ENCODE peak calls at places on chromosomes 12 and 14, in nine cellular contexts. V, C, R, X, O, F, P, E and N are unnamed samples.

GRCh38 chr12:57797938-57798337 is 15.4 kb downstream of the TSFM start:
- DNase-seq in V (no peak), C (no peak), R (no peak), X (no peak), O (no peak), F (no peak), P (no peak), E (no peak), N (no peak)

GRCh38 chr14:80700601-80701000 is 240.9 kb downstream of the CEP128 start:
- DNase-seq in V (no peak), C (no peak), R (no peak), X (no peak), O (no peak), F (no peak), P (no peak), E (no peak), N (no peak)

GRCh38 chr12:45407188-45407850 is 191.4 kb downstream of the ANO6 start:
- DNase-seq in V (no peak), C (peak), R (no peak), X (no peak), O (no peak), F (no peak), P (no peak), E (no peak), N (no peak)

GRCh38 chr14:35333797-35334743 is 41.9 kb downstream of the PSMA6 start:
- DNase-seq in V (no peak), C (no peak), R (peak), X (no peak), O (no peak), F (no peak), P (no peak), E (no peak), N (no peak)

GRCh38 chr12:112979281-112979680 is 962 bp downstream of the OAS2 start:
- DNase-seq in V (no peak), C (no peak), R (no peak), X (no peak), O (no peak), F (no peak), P (peak), E (no peak), N (no peak)

GRCh38 chr14:71749613-71750238 is 182.5 kb upstream of the RGS6 start:
- DNase-seq in V (no peak), C (no peak), R (no peak), X (no peak), O (no peak), F (peak), P (no peak), E (no peak), N (no peak)

GRCh38 chr12:88982694-88983093 is 369.6 kb downstream of the DUSP6 start:
- DNase-seq in V (no peak), C (no peak), R (no peak), X (no peak), O (no peak), F (no peak), P (no peak), E (no peak), N (no peak)

GRCh38 chr14:104505085-104506074 is 74.2 kb upstream of the C14orf180 start:
- DNase-seq in V (peak), C (no peak), R (no peak), X (no peak), O (no peak), F (no peak), P (no peak), E (no peak), N (no peak)

GRCh38 chr14:39488600-39488999 is 56.4 kb upstream of the FBXO33 start:
- DNase-seq in V (no peak), C (peak), R (no peak), X (no peak), O (no peak), F (no peak), P (no peak), E (no peak), N (peak)

GRCh38 chr14:38209572-38210159 is 2.0 kb downstream of the SSTR1 start:
- DNase-seq in V (peak), C (no peak), R (no peak), X (no peak), O (peak), F (no peak), P (no peak), E (no peak), N (no peak)

GRCh38 chr14:99201351-99202073 is 70.5 kb downstream of the BCL11B start:
- DNase-seq in V (no peak), C (no peak), R (no peak), X (no peak), O (no peak), F (no peak), P (no peak), E (no peak), N (no peak)

GRCh38 chr14:63308723-63309317 is 9.9 kb downstream of the GPHB5 start:
- DNase-seq in V (no peak), C (peak), R (peak), X (peak), O (peak), F (no peak), P (no peak), E (no peak), N (no peak)

GRCh38 chr12:62754706-62755105 is 180.2 kb downstream of the PPM1H start:
- DNase-seq in V (no peak), C (no peak), R (no peak), X (no peak), O (no peak), F (no peak), P (no peak), E (no peak), N (no peak)

GRCh38 chr14:37594916-37595808 is at the start of the genes FOXA1 and TTC6:
- DNase-seq in V (peak), C (no peak), R (peak), X (peak), O (peak), F (no peak), P (no peak), E (no peak), N (no peak)

DNA sequence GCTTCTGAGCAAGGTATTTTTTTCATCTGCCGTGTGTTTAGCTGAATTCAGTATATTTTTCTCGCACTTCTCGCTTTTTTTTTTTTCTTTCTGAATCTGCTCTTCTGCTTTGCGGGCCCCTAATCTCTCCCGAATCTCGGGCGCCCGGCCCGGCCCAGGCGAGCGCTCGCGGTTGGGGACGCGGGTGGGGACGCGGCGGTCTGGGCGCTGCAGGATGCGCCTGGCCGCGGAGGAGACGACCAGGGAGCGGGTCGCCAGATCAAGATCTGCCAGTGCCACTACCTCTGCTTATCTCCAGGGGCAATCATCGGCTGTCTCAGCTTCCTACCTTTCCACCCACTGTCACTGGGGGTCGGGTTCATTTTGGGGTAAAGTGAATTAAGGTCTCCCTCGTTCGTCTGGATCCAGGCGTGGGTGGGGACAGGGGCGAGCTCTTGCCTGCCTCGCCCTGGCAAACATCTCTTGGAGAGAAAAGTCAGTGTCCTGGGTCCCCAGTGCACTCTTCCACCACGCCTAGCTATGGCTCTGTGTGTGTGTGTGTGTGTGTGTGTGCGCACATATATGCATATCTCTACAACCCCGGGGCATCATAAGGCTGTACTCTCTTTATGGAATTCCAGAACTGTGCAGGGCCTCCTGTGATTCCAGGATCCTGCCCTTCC is 422.3 kb downstream of the VRK1 start:
- DNase-seq in V (no peak), C (no peak), R (no peak), X (no peak), O (no peak), F (no peak), P (no peak), E (no peak), N (no peak)
- H3K4me3 ChIP-seq in V (no peak), C (no peak), R (no peak), X (no peak), O (peak), F (peak), P (no peak), E (peak), N (peak)

DNA sequence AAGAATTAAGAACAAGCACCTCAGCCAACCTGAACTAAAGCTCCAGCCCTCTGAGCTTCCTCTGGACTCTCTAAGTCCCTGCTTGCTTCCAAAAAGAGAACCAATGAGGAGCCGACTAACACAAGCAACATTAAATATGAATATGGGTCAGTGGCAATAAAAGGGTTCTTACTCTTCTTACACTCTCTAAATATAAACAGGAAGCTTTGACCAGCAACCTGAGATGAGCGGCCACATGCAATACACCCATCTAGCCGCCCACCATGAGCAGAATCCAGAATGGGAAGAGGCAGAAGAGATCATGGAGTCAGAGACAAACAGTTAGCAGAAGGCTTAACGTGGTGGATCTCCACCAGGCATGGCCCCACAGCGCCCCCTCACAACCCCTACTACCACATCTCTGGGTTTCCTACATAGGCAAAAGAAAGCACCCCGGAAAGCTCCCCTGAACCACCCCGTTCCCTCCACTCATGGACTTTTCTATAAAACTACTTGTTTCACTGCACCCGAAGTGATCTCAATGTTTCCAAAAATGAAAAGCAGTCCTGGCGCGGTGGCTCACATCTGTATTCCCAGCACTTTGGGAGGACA is 59.4 kb downstream of the TTC7B start:
- DNase-seq in V (no peak), C (no peak), R (peak), X (no peak), O (no peak), F (no peak), P (no peak), E (no peak), N (no peak)
- TF ChIP-seq CTCF in V (no peak), C (peak), R (no peak), X (no peak), O (no peak), F (no peak), P (no peak), E (no peak), N (peak)

GRCh38 chr12:9742665-9743064 is 9.8 kb upstream of the CLECL1 start:
- DNase-seq in V (peak), C (no peak), R (no peak), X (no peak), O (no peak), F (no peak), P (no peak), E (no peak), N (no peak)

GRCh38 chr12:9736931-9737705 is 4.2 kb upstream of the CLECL1 start:
- DNase-seq in V (no peak), C (no peak), R (no peak), X (no peak), O (no peak), F (no peak), P (no peak), E (no peak), N (no peak)

GRCh38 chr12:9735601-9736000 is 2.7 kb upstream of the CLECL1 start:
- DNase-seq in V (no peak), C (no peak), R (no peak), X (no peak), O (no peak), F (no peak), P (no peak), E (no peak), N (no peak)

GRCh38 chr12:9741726-9742125 is 8.8 kb upstream of the CLECL1 start:
- DNase-seq in V (peak), C (no peak), R (no peak), X (no peak), O (no peak), F (no peak), P (no peak), E (no peak), N (no peak)

GRCh38 chr12:9740109-9740750 is 7.3 kb upstream of the CLECL1 start:
- DNase-seq in V (no peak), C (no peak), R (no peak), X (no peak), O (no peak), F (no peak), P (no peak), E (no peak), N (no peak)
- H3K4me3 ChIP-seq in V (no peak), C (no peak), R (no peak), X (no peak), O (peak), F (peak), P (peak), E (peak), N (peak)

GRCh38 chr14:24351517-24351916 is 11.7 kb upstream of the RIPK3 start:
- DNase-seq in V (no peak), C (peak), R (no peak), X (no peak), O (no peak), F (no peak), P (no peak), E (no peak), N (no peak)
- TF ChIP-seq CTCF in V (no peak), C (no peak), R (no peak), X (no peak), O (no peak), F (no peak), P (no peak), E (no peak), N (peak)

DNA sequence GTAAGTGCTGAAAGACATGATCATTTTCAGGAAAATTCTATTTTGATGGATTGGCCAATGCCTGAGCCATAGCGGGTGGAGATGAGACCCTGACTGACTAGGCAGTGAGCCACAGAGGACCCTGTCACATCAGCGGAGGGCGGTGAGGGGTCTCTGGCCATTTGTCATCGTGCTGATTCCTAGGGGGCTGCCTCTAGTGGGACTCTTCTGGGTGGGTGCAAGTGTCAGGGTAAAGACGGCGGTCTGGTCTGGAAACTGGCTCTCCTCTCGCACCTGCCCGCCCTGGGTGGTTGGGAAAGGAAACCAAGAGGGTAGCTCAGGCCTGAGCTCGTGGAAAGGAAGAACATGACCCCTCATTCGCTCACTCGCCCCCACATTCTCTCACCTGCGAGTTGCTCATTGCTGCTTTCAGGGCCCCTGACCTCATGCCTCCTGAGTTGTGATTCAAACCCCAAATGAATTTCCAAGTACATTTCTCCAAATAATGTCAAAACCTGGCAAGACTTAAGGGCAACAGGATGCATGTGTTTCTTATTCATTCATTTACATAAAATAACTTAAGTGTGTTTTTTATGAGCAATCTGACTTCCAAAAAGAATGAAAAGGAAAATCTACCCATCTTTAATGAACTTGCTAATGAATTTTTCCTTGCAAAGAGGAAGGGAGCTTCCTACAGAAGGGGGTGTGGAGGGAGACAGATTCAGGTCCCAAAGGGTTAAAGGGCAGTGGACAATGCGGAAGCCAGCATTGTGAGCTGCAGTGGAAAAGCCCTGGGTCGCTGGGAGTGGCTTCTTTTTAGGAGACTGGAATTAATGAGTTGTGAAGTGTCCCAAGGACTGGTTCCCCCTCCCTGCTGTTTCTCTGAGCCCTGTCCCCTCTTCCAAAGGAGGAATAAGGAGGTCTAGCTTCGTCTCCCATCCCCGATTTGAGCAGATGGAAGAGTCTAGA is 12.8 kb downstream of the MEG3 start:
- DNase-seq in V (no peak), C (no peak), R (no peak), X (no peak), O (peak), F (no peak), P (no peak), E (no peak), N (no peak)
- H3K4me3 ChIP-seq in V (no peak), C (no peak), R (no peak), X (no peak), O (no peak), F (no peak), P (no peak), E (no peak), N (no peak)

GRCh38 chr14:92884410-92884809 is 38.5 kb upstream of the CHGA start:
- DNase-seq in V (no peak), C (no peak), R (no peak), X (no peak), O (no peak), F (no peak), P (no peak), E (no peak), N (no peak)

GRCh38 chr14:92883066-92883465 is 39.9 kb upstream of the CHGA start:
- DNase-seq in V (no peak), C (no peak), R (no peak), X (no peak), O (no peak), F (no peak), P (no peak), E (no peak), N (no peak)

GRCh38 chr14:92877757-92878431 is 45.1 kb upstream of the CHGA start:
- DNase-seq in V (no peak), C (no peak), R (no peak), X (no peak), O (peak), F (no peak), P (no peak), E (no peak), N (no peak)

GRCh38 chr14:92880351-92880750 is 42.6 kb upstream of the CHGA start:
- DNase-seq in V (no peak), C (peak), R (no peak), X (no peak), O (no peak), F (no peak), P (no peak), E (no peak), N (no peak)

DNA sequence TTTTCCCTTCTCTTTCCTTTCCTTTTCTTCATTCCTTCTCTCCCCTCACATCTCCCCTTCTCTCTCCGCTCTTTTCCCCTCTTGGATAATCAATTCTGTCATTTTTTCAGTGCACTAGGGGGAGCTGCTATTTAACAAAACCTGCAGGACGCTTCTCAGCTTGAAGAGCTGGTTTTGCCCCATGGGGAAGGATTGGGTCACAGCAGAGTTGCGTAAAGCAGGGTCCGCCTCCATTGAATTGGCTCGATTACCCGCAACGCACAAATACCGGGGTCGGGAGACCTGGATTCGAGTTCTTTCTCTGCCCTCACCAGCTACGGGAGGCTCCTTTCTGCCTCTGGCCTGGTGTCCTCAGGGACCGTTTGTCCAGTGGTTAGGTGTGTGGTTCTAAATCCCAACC is 42.1 kb upstream of the CHGA start:
- DNase-seq in V (no peak), C (peak), R (peak), X (peak), O (no peak), F (no peak), P (no peak), E (no peak), N (no peak)
- TF ChIP-seq CTCF in V (no peak), C (peak), R (peak), X (peak), O (peak), F (no peak), P (no peak), E (peak), N (peak)

GRCh38 chr14:55329999-55330710 is 58.9 kb downstream of the FBXO34 start:
- DNase-seq in V (no peak), C (peak), R (no peak), X (no peak), O (no peak), F (no peak), P (no peak), E (no peak), N (no peak)
- H3K4me3 ChIP-seq in V (no peak), C (no peak), R (no peak), X (no peak), O (no peak), F (no peak), P (no peak), E (no peak), N (no peak)

GRCh38 chr12:50820177-50820576 is 22.5 kb upstream of the TMPRSS12 start:
- DNase-seq in V (no peak), C (no peak), R (no peak), X (no peak), O (no peak), F (no peak), P (no peak), E (no peak), N (no peak)

GRCh38 chr12:50828121-50828520 is 14.6 kb upstream of the TMPRSS12 start:
- DNase-seq in V (no peak), C (no peak), R (no peak), X (no peak), O (no peak), F (no peak), P (no peak), E (no peak), N (no peak)

GRCh38 chr12:50824914-50825313 is 17.8 kb upstream of the TMPRSS12 start:
- DNase-seq in V (no peak), C (no peak), R (no peak), X (no peak), O (no peak), F (no peak), P (no peak), E (no peak), N (no peak)

GRCh38 chr12:50822082-50822481 is 20.6 kb upstream of the TMPRSS12 start:
- DNase-seq in V (no peak), C (no peak), R (no peak), X (no peak), O (no peak), F (no peak), P (no peak), E (no peak), N (no peak)

GRCh38 chr12:50825372-50825838 is 17.3 kb upstream of the TMPRSS12 start:
- DNase-seq in V (no peak), C (peak), R (peak), X (peak), O (no peak), F (no peak), P (no peak), E (no peak), N (peak)
- TF ChIP-seq CTCF in V (no peak), C (peak), R (peak), X (peak), O (peak), F (no peak), P (peak), E (peak), N (peak)

DNA sequence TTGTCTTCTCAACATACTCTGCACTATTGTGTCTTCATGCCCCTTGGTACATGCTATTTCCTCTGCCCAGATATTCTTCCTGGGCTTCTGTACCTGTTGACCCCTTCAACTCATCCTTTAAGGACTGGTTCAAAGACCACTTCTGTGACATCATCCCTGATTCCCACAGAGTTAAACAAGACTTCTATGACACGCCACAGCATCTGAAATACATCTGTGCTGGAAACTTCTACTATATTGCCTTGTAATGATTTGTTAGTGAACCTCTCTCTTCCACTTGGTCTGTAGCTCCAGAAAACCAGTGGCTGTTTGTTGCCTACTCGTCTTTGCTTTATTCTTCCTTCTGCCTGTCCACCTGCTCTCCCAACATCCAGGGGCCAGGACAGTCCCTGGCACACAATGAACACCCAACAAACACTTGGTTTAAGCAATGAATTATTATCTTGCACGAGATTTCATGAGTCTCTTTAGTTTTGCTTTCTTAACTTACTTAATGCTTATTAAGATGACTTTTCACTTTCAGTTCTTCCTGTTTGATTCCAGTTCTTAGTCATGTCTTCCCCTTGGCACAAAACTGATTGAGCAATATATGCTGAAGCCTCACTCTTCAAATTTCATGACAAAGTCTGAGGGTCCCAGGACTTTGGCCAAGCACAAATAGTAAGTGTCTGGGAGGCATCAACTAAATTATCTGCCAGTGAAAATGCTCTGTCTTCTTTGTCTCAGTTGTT is 485.9 kb downstream of the APAF1 start:
- DNase-seq in V (no peak), C (peak), R (no peak), X (no peak), O (no peak), F (no peak), P (no peak), E (no peak), N (no peak)
- H3K4me3 ChIP-seq in V (no peak), C (no peak), R (no peak), X (no peak), O (no peak), F (peak), P (no peak), E (peak), N (no peak)